ENCODE peak calls at places on chromosomes 7 and 10, in eight cellular contexts. One of them, this sample, is unnamed.

GRCh38 chr10:2214805-2215204 is 477.5 kb upstream of the ADARB2 start:
- DNase-seq in activated CD4-positive, CD25-positive, alpha-beta regulatory T cell: no peak
- DNase-seq in 8988T: no peak
- DNase-seq in heart right ventricle: no peak
- DNase-seq in CD4-positive, alpha-beta memory T cell: no peak
- DNase-seq in thoracic aorta: no peak
- DNase-seq in mucosa of gallbladder: no peak
- DNase-seq in activated naive CD8-positive, alpha-beta T cell treated with anti-CD3 and anti-CD28 coated beads, Interleukin-2, amount 50 U/mL, for 24 hours: no peak
- DNase-seq in this sample: no peak

GRCh38 chr7:150955519-150956394 is 22.4 kb downstream of the KCNH2 start:
- DNase-seq in activated naive CD8-positive, alpha-beta T cell treated with anti-CD3 and anti-CD28 coated beads, Interleukin-2, amount 50 U/mL, for 24 hours: no peak
- DNase-seq in activated CD4-positive, CD25-positive, alpha-beta regulatory T cell: no peak
- DNase-seq in heart right ventricle: peak; percentile 70
- DNase-seq in thoracic aorta: no peak
- DNase-seq in CD4-positive, alpha-beta memory T cell: no peak
- DNase-seq in mucosa of gallbladder: peak; percentile 50
- DNase-seq in 8988T: no peak
- DNase-seq in this sample: no peak

GRCh38 chr7:977326-978048 is 2.1 kb upstream of the COX19 start:
- DNase-seq in activated CD4-positive, CD25-positive, alpha-beta regulatory T cell: no peak
- DNase-seq in 8988T: no peak
- DNase-seq in activated naive CD8-positive, alpha-beta T cell treated with anti-CD3 and anti-CD28 coated beads, Interleukin-2, amount 50 U/mL, for 24 hours: no peak
- DNase-seq in thoracic aorta: no peak
- DNase-seq in heart right ventricle: no peak
- DNase-seq in CD4-positive, alpha-beta memory T cell: no peak
- DNase-seq in mucosa of gallbladder: peak; percentile 75
- DNase-seq in this sample: no peak

GRCh38 chr10:109912335-109913282 is 10.7 kb downstream of the XPNPEP1 start:
- DNase-seq in CD4-positive, alpha-beta memory T cell: no peak
- DNase-seq in mucosa of gallbladder: no peak
- DNase-seq in activated naive CD8-positive, alpha-beta T cell treated with anti-CD3 and anti-CD28 coated beads, Interleukin-2, amount 50 U/mL, for 24 hours: no peak
- DNase-seq in 8988T: no peak
- DNase-seq in thoracic aorta: no peak
- DNase-seq in activated CD4-positive, CD25-positive, alpha-beta regulatory T cell: no peak
- DNase-seq in heart right ventricle: no peak
- DNase-seq in this sample: no peak

GRCh38 chr10:132141076-132141475 is 45.7 kb upstream of the DPYSL4 start:
- DNase-seq in activated CD4-positive, CD25-positive, alpha-beta regulatory T cell: no peak
- DNase-seq in 8988T: no peak
- DNase-seq in activated naive CD8-positive, alpha-beta T cell treated with anti-CD3 and anti-CD28 coated beads, Interleukin-2, amount 50 U/mL, for 24 hours: no peak
- DNase-seq in CD4-positive, alpha-beta memory T cell: no peak
- DNase-seq in mucosa of gallbladder: no peak
- DNase-seq in heart right ventricle: peak; percentile 6
- DNase-seq in thoracic aorta: no peak
- DNase-seq in this sample: no peak

GRCh38 chr10:26696786-26697162 is 727 bp upstream of the PDSS1 start:
- DNase-seq in 8988T: no peak
- DNase-seq in thoracic aorta: no peak
- DNase-seq in heart right ventricle: no peak
- DNase-seq in CD4-positive, alpha-beta memory T cell: no peak
- DNase-seq in mucosa of gallbladder: no peak
- DNase-seq in activated naive CD8-positive, alpha-beta T cell treated with anti-CD3 and anti-CD28 coated beads, Interleukin-2, amount 50 U/mL, for 24 hours: no peak
- DNase-seq in activated CD4-positive, CD25-positive, alpha-beta regulatory T cell: no peak
- DNase-seq in this sample: no peak

GRCh38 chr7:96855139-96855538 is 145.5 kb upstream of the SEM1 start:
- DNase-seq in CD4-positive, alpha-beta memory T cell: no peak
- DNase-seq in mucosa of gallbladder: no peak
- DNase-seq in activated CD4-positive, CD25-positive, alpha-beta regulatory T cell: no peak
- DNase-seq in heart right ventricle: no peak
- DNase-seq in activated naive CD8-positive, alpha-beta T cell treated with anti-CD3 and anti-CD28 coated beads, Interleukin-2, amount 50 U/mL, for 24 hours: no peak
- DNase-seq in 8988T: no peak
- DNase-seq in thoracic aorta: no peak
- DNase-seq in this sample: no peak

GRCh38 chr10:7239312-7239985 is 171.4 kb downstream of the SFMBT2 start:
- DNase-seq in heart right ventricle: no peak
- DNase-seq in thoracic aorta: no peak
- DNase-seq in activated CD4-positive, CD25-positive, alpha-beta regulatory T cell: no peak
- DNase-seq in mucosa of gallbladder: no peak
- DNase-seq in 8988T: no peak
- DNase-seq in CD4-positive, alpha-beta memory T cell: no peak
- DNase-seq in activated naive CD8-positive, alpha-beta T cell treated with anti-CD3 and anti-CD28 coated beads, Interleukin-2, amount 50 U/mL, for 24 hours: no peak
- DNase-seq in this sample: no peak

GRCh38 chr10:88004451-88004850 is 141.0 kb downstream of the PTEN start:
- DNase-seq in thoracic aorta: no peak
- DNase-seq in CD4-positive, alpha-beta memory T cell: no peak
- DNase-seq in heart right ventricle: no peak
- DNase-seq in 8988T: no peak
- DNase-seq in activated naive CD8-positive, alpha-beta T cell treated with anti-CD3 and anti-CD28 coated beads, Interleukin-2, amount 50 U/mL, for 24 hours: no peak
- DNase-seq in activated CD4-positive, CD25-positive, alpha-beta regulatory T cell: no peak
- DNase-seq in mucosa of gallbladder: no peak
- DNase-seq in this sample: no peak

GRCh38 chr7:5629941-5630340 is 151.5 kb downstream of the RNF216 start:
- DNase-seq in mucosa of gallbladder: no peak
- DNase-seq in heart right ventricle: no peak
- DNase-seq in activated CD4-positive, CD25-positive, alpha-beta regulatory T cell: no peak
- DNase-seq in CD4-positive, alpha-beta memory T cell: peak; percentile 15
- DNase-seq in 8988T: peak; percentile 74
- DNase-seq in activated naive CD8-positive, alpha-beta T cell treated with anti-CD3 and anti-CD28 coated beads, Interleukin-2, amount 50 U/mL, for 24 hours: peak; percentile 45
- DNase-seq in thoracic aorta: no peak
- DNase-seq in this sample: no peak

GRCh38 chr10:34641913-34642558 is 173.1 kb downstream of the PARD3 start:
- DNase-seq in activated naive CD8-positive, alpha-beta T cell treated with anti-CD3 and anti-CD28 coated beads, Interleukin-2, amount 50 U/mL, for 24 hours: no peak
- DNase-seq in 8988T: no peak
- DNase-seq in heart right ventricle: no peak
- DNase-seq in activated CD4-positive, CD25-positive, alpha-beta regulatory T cell: no peak
- DNase-seq in thoracic aorta: no peak
- DNase-seq in CD4-positive, alpha-beta memory T cell: no peak
- DNase-seq in mucosa of gallbladder: no peak
- DNase-seq in this sample: no peak

GRCh38 chr7:143015926-143016490 is 10.9 kb downstream of the OR9A2 start:
- DNase-seq in mucosa of gallbladder: no peak
- DNase-seq in CD4-positive, alpha-beta memory T cell: no peak
- DNase-seq in heart right ventricle: no peak
- DNase-seq in activated CD4-positive, CD25-positive, alpha-beta regulatory T cell: no peak
- DNase-seq in 8988T: no peak
- DNase-seq in activated naive CD8-positive, alpha-beta T cell treated with anti-CD3 and anti-CD28 coated beads, Interleukin-2, amount 50 U/mL, for 24 hours: no peak
- DNase-seq in thoracic aorta: no peak
- DNase-seq in this sample: no peak

GRCh38 chr10:53361281-53361680 is 588.7 kb upstream of the MBL2 start:
- DNase-seq in 8988T: no peak
- DNase-seq in CD4-positive, alpha-beta memory T cell: no peak
- DNase-seq in thoracic aorta: no peak
- DNase-seq in activated CD4-positive, CD25-positive, alpha-beta regulatory T cell: no peak
- DNase-seq in activated naive CD8-positive, alpha-beta T cell treated with anti-CD3 and anti-CD28 coated beads, Interleukin-2, amount 50 U/mL, for 24 hours: no peak
- DNase-seq in mucosa of gallbladder: no peak
- DNase-seq in heart right ventricle: no peak
- DNase-seq in this sample: no peak

GRCh38 chr10:18122753-18123152 is 17.5 kb upstream of the CACNB2 start:
- DNase-seq in heart right ventricle: no peak
- DNase-seq in thoracic aorta: no peak
- DNase-seq in activated CD4-positive, CD25-positive, alpha-beta regulatory T cell: no peak
- DNase-seq in mucosa of gallbladder: no peak
- DNase-seq in activated naive CD8-positive, alpha-beta T cell treated with anti-CD3 and anti-CD28 coated beads, Interleukin-2, amount 50 U/mL, for 24 hours: no peak
- DNase-seq in CD4-positive, alpha-beta memory T cell: no peak
- DNase-seq in 8988T: no peak
- DNase-seq in this sample: no peak

GRCh38 chr10:131676971-131677421 is 223.8 kb upstream of the PPP2R2D start:
- DNase-seq in mucosa of gallbladder: no peak
- DNase-seq in CD4-positive, alpha-beta memory T cell: no peak
- DNase-seq in thoracic aorta: no peak
- DNase-seq in activated naive CD8-positive, alpha-beta T cell treated with anti-CD3 and anti-CD28 coated beads, Interleukin-2, amount 50 U/mL, for 24 hours: no peak
- DNase-seq in 8988T: no peak
- DNase-seq in activated CD4-positive, CD25-positive, alpha-beta regulatory T cell: no peak
- DNase-seq in heart right ventricle: no peak
- DNase-seq in this sample: no peak

GRCh38 chr7:123675092-123675473 is 19.4 kb downstream of the LMOD2 start:
- DNase-seq in heart right ventricle: no peak
- DNase-seq in mucosa of gallbladder: no peak
- DNase-seq in CD4-positive, alpha-beta memory T cell: no peak
- DNase-seq in 8988T: no peak
- DNase-seq in activated CD4-positive, CD25-positive, alpha-beta regulatory T cell: no peak
- DNase-seq in activated naive CD8-positive, alpha-beta T cell treated with anti-CD3 and anti-CD28 coated beads, Interleukin-2, amount 50 U/mL, for 24 hours: no peak
- DNase-seq in thoracic aorta: no peak
- DNase-seq in this sample: no peak

GRCh38 chr10:77702166-77702565 is 64.6 kb upstream of the KCNMA1 start:
- DNase-seq in activated CD4-positive, CD25-positive, alpha-beta regulatory T cell: no peak
- DNase-seq in CD4-positive, alpha-beta memory T cell: no peak
- DNase-seq in 8988T: no peak
- DNase-seq in mucosa of gallbladder: no peak
- DNase-seq in activated naive CD8-positive, alpha-beta T cell treated with anti-CD3 and anti-CD28 coated beads, Interleukin-2, amount 50 U/mL, for 24 hours: no peak
- DNase-seq in thoracic aorta: no peak
- DNase-seq in heart right ventricle: no peak
- DNase-seq in this sample: no peak

GRCh38 chr10:69056129-69056528 is 31.8 kb upstream of the SRGN start:
- DNase-seq in thoracic aorta: no peak
- DNase-seq in activated CD4-positive, CD25-positive, alpha-beta regulatory T cell: no peak
- DNase-seq in activated naive CD8-positive, alpha-beta T cell treated with anti-CD3 and anti-CD28 coated beads, Interleukin-2, amount 50 U/mL, for 24 hours: no peak
- DNase-seq in mucosa of gallbladder: peak; percentile 21
- DNase-seq in heart right ventricle: no peak
- DNase-seq in CD4-positive, alpha-beta memory T cell: no peak
- DNase-seq in 8988T: no peak
- DNase-seq in this sample: no peak

GRCh38 chr7:130476287-130477001 is 15.4 kb upstream of the MEST start:
- DNase-seq in mucosa of gallbladder: no peak
- DNase-seq in activated naive CD8-positive, alpha-beta T cell treated with anti-CD3 and anti-CD28 coated beads, Interleukin-2, amount 50 U/mL, for 24 hours: no peak
- DNase-seq in thoracic aorta: no peak
- DNase-seq in heart right ventricle: no peak
- DNase-seq in CD4-positive, alpha-beta memory T cell: no peak
- DNase-seq in 8988T: no peak
- DNase-seq in activated CD4-positive, CD25-positive, alpha-beta regulatory T cell: no peak
- DNase-seq in this sample: no peak

GRCh38 chr10:48215148-48215982 is 59.1 kb downstream of the FRMPD2 start:
- DNase-seq in thoracic aorta: no peak
- DNase-seq in activated naive CD8-positive, alpha-beta T cell treated with anti-CD3 and anti-CD28 coated beads, Interleukin-2, amount 50 U/mL, for 24 hours: peak; percentile 55
- DNase-seq in heart right ventricle: peak; percentile 26
- DNase-seq in mucosa of gallbladder: peak; percentile 19
- DNase-seq in CD4-positive, alpha-beta memory T cell: peak; percentile 5
- DNase-seq in 8988T: no peak
- DNase-seq in activated CD4-positive, CD25-positive, alpha-beta regulatory T cell: no peak
- DNase-seq in this sample: no peak

GRCh38 chr10:31261502-31262311 is 57.3 kb upstream of the ZEB1 start:
- DNase-seq in thoracic aorta: no peak
- DNase-seq in 8988T: no peak
- DNase-seq in CD4-positive, alpha-beta memory T cell: no peak
- DNase-seq in mucosa of gallbladder: no peak
- DNase-seq in heart right ventricle: no peak
- DNase-seq in activated CD4-positive, CD25-positive, alpha-beta regulatory T cell: no peak
- DNase-seq in activated naive CD8-positive, alpha-beta T cell treated with anti-CD3 and anti-CD28 coated beads, Interleukin-2, amount 50 U/mL, for 24 hours: no peak
- DNase-seq in this sample: no peak

GRCh38 chr7:100897111-100897608 is 1.5 kb upstream of the ACHE start:
- DNase-seq in 8988T: no peak
- DNase-seq in mucosa of gallbladder: peak; percentile 70
- DNase-seq in activated CD4-positive, CD25-positive, alpha-beta regulatory T cell: peak; percentile 29
- DNase-seq in heart right ventricle: peak; percentile 60
- DNase-seq in CD4-positive, alpha-beta memory T cell: peak; percentile 68
- DNase-seq in activated naive CD8-positive, alpha-beta T cell treated with anti-CD3 and anti-CD28 coated beads, Interleukin-2, amount 50 U/mL, for 24 hours: peak; percentile 57
- DNase-seq in thoracic aorta: no peak
- DNase-seq in this sample: no peak

GRCh38 chr7:136652635-136653370 is 215.6 kb upstream of the CHRM2 start:
- DNase-seq in 8988T: no peak
- DNase-seq in heart right ventricle: no peak
- DNase-seq in activated CD4-positive, CD25-positive, alpha-beta regulatory T cell: no peak
- DNase-seq in CD4-positive, alpha-beta memory T cell: no peak
- DNase-seq in mucosa of gallbladder: no peak
- DNase-seq in thoracic aorta: no peak
- DNase-seq in activated naive CD8-positive, alpha-beta T cell treated with anti-CD3 and anti-CD28 coated beads, Interleukin-2, amount 50 U/mL, for 24 hours: no peak
- DNase-seq in this sample: no peak

GRCh38 chr10:71242621-71243009 is 30.2 kb downstream of the UNC5B start:
- DNase-seq in CD4-positive, alpha-beta memory T cell: no peak
- DNase-seq in mucosa of gallbladder: no peak
- DNase-seq in 8988T: no peak
- DNase-seq in thoracic aorta: no peak
- DNase-seq in heart right ventricle: peak; percentile 49
- DNase-seq in activated CD4-positive, CD25-positive, alpha-beta regulatory T cell: no peak
- DNase-seq in activated naive CD8-positive, alpha-beta T cell treated with anti-CD3 and anti-CD28 coated beads, Interleukin-2, amount 50 U/mL, for 24 hours: no peak
- DNase-seq in this sample: no peak

GRCh38 chr7:106166651-106167342 is 54.7 kb upstream of the SYPL1 start:
- DNase-seq in 8988T: no peak
- DNase-seq in activated CD4-positive, CD25-positive, alpha-beta regulatory T cell: no peak
- DNase-seq in activated naive CD8-positive, alpha-beta T cell treated with anti-CD3 and anti-CD28 coated beads, Interleukin-2, amount 50 U/mL, for 24 hours: peak; percentile 40
- DNase-seq in CD4-positive, alpha-beta memory T cell: peak; percentile 41
- DNase-seq in heart right ventricle: no peak
- DNase-seq in mucosa of gallbladder: peak; percentile 72
- DNase-seq in thoracic aorta: no peak
- DNase-seq in this sample: no peak

GRCh38 chr10:90394306-90394705 is 463.5 kb downstream of the HTR7 start:
- DNase-seq in thoracic aorta: no peak
- DNase-seq in 8988T: no peak
- DNase-seq in CD4-positive, alpha-beta memory T cell: no peak
- DNase-seq in mucosa of gallbladder: no peak
- DNase-seq in activated CD4-positive, CD25-positive, alpha-beta regulatory T cell: no peak
- DNase-seq in activated naive CD8-positive, alpha-beta T cell treated with anti-CD3 and anti-CD28 coated beads, Interleukin-2, amount 50 U/mL, for 24 hours: no peak
- DNase-seq in heart right ventricle: no peak
- DNase-seq in this sample: no peak

GRCh38 chr7:135575296-135575695 is 17.6 kb downstream of the NUP205 start:
- DNase-seq in thoracic aorta: no peak
- DNase-seq in heart right ventricle: no peak
- DNase-seq in activated naive CD8-positive, alpha-beta T cell treated with anti-CD3 and anti-CD28 coated beads, Interleukin-2, amount 50 U/mL, for 24 hours: no peak
- DNase-seq in activated CD4-positive, CD25-positive, alpha-beta regulatory T cell: no peak
- DNase-seq in 8988T: no peak
- DNase-seq in CD4-positive, alpha-beta memory T cell: no peak
- DNase-seq in mucosa of gallbladder: no peak
- DNase-seq in this sample: no peak